ENCODE peak calls at places on chromosomes 6 and 20, in six cellular contexts. One of them, this sample, is unnamed.

GRCh38 chr6:39389372-39389767 is 66.9 kb upstream of the KCNK16 start:
- DNase-seq in stomach: no peak
- DNase-seq in ovary: no peak
- DNase-seq in astrocyte: no peak
- DNase-seq in body of pancreas: no peak
- DNase-seq in Panc1: no peak
- DNase-seq in this sample: no peak

GRCh38 chr6:52534966-52535390 is 41.9 kb downstream of the TRAM2 start:
- DNase-seq in stomach: no peak
- DNase-seq in ovary: no peak
- DNase-seq in astrocyte: no peak
- DNase-seq in body of pancreas: no peak
- DNase-seq in Panc1: no peak
- DNase-seq in this sample: no peak

GRCh38 chr6:146851837-146852236 is 253.1 kb downstream of the ADGB start:
- DNase-seq in stomach: no peak
- DNase-seq in ovary: no peak
- DNase-seq in astrocyte: peak
- DNase-seq in body of pancreas: no peak
- DNase-seq in Panc1: no peak
- DNase-seq in this sample: no peak

GRCh38 chr6:40308533-40309306 is 278.4 kb downstream of the LRFN2 start:
- DNase-seq in stomach: peak
- DNase-seq in ovary: peak
- DNase-seq in astrocyte: peak
- DNase-seq in body of pancreas: peak
- DNase-seq in Panc1: peak
- DNase-seq in this sample: peak

GRCh38 chr20:2767768-2768631 is 32.4 kb downstream of the CPXM1 start:
- DNase-seq in stomach: peak
- DNase-seq in ovary: no peak
- DNase-seq in astrocyte: peak
- DNase-seq in body of pancreas: peak
- DNase-seq in Panc1: no peak
- DNase-seq in this sample: peak

GRCh38 chr20:46060975-46061374 is 28.8 kb downstream of the NCOA5 start:
- DNase-seq in stomach: no peak
- DNase-seq in ovary: no peak
- DNase-seq in astrocyte: no peak
- DNase-seq in body of pancreas: no peak
- DNase-seq in Panc1: no peak
- DNase-seq in this sample: no peak

GRCh38 chr6:3929281-3929798 is 80.2 kb downstream of the FAM50B start:
- DNase-seq in stomach: no peak
- DNase-seq in ovary: peak
- DNase-seq in astrocyte: peak
- DNase-seq in body of pancreas: peak
- DNase-seq in Panc1: no peak
- DNase-seq in this sample: no peak

GRCh38 chr6:43475506-43475905 is 1.9 kb upstream of the TJAP1 start:
- DNase-seq in stomach: no peak
- DNase-seq in ovary: no peak
- DNase-seq in astrocyte: no peak
- DNase-seq in body of pancreas: no peak
- DNase-seq in Panc1: no peak
- DNase-seq in this sample: no peak

GRCh38 chr6:166830185-166830890 is 126.0 kb downstream of the RNASET2 start:
- DNase-seq in stomach: no peak
- DNase-seq in ovary: no peak
- DNase-seq in astrocyte: no peak
- DNase-seq in body of pancreas: no peak
- DNase-seq in Panc1: no peak
- DNase-seq in this sample: no peak

GRCh38 chr20:40868568-40869223 is 159.9 kb upstream of the TOP1 start:
- DNase-seq in stomach: no peak
- DNase-seq in ovary: peak
- DNase-seq in astrocyte: peak
- DNase-seq in body of pancreas: peak
- DNase-seq in Panc1: no peak
- DNase-seq in this sample: no peak

GRCh38 chr6:54846243-54846856 is at the start of gene FAM83B:
- DNase-seq in stomach: peak
- DNase-seq in ovary: no peak
- DNase-seq in astrocyte: no peak
- DNase-seq in body of pancreas: peak
- DNase-seq in Panc1: no peak
- DNase-seq in this sample: peak

GRCh38 chr20:49658508-49658907 is 55.2 kb downstream of the B4GALT5 start:
- DNase-seq in stomach: no peak
- DNase-seq in ovary: no peak
- DNase-seq in astrocyte: no peak
- DNase-seq in body of pancreas: no peak
- DNase-seq in Panc1: no peak
- DNase-seq in this sample: no peak

GRCh38 chr6:42374027-42374669 is 77.6 kb downstream of the TRERF1 start:
- DNase-seq in stomach: no peak
- DNase-seq in ovary: no peak
- DNase-seq in astrocyte: no peak
- DNase-seq in body of pancreas: no peak
- DNase-seq in Panc1: no peak
- DNase-seq in this sample: no peak

GRCh38 chr20:44714701-44715494 is at the start of gene CCN5:
- DNase-seq in stomach: peak
- DNase-seq in ovary: peak
- DNase-seq in astrocyte: peak
- DNase-seq in body of pancreas: peak
- DNase-seq in Panc1: peak
- DNase-seq in this sample: peak

GRCh38 chr20:21322083-21322710 is 19.1 kb downstream of the XRN2 start:
- DNase-seq in stomach: no peak
- DNase-seq in ovary: no peak
- DNase-seq in astrocyte: no peak
- DNase-seq in body of pancreas: no peak
- DNase-seq in Panc1: no peak
- DNase-seq in this sample: no peak

DNA sequence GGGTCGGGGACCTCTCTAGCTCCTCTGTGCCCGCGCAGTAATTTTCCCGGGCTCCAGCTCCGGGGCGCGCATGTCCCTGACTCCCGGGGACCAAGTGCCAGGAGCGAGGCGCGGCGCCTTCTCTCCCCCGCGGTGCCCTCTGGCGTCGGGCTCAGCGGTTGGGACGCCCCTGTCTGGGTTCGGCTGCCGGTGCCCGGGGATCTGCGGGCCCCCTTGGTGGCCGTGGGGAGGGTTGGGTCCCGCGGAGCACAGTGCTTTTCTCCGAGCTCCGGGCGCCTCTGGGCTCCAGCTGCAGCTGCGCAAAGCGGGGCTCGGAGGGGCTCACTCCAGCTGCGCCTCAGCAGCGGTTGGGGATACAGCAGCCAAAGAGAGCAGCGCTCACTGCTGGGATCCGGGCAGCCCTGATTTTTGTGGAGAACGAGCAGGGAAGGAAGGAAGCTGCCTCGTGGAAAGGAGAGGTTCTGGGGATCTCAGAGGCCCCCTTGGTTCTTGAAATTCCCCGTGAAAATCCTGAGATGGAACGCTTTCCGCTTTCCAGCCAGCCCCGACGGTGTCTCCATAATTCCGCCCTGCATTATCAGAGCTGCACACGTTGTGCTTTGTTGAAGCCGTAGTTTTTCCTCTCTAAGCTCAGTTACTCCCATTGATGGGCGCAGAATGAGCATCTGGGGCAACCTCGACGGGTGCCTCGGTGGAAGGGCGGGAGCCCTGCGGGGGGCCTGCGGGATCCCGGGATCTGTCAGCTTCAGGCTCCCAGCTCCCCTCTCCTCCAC is 863 bp downstream of the PPP1R14C start:
- DNase-seq in stomach: no peak
- DNase-seq in ovary: no peak
- DNase-seq in astrocyte: no peak
- DNase-seq in body of pancreas: peak
- DNase-seq in Panc1: no peak
- DNase-seq in this sample: no peak
- TF ChIP-seq CTCF in stomach: no peak
- TF ChIP-seq CTCF in ovary: no peak
- TF ChIP-seq CTCF in astrocyte: no peak
- TF ChIP-seq CTCF in body of pancreas: no peak
- TF ChIP-seq CTCF in Panc1: peak
- TF ChIP-seq CTCF in this sample: no peak

DNA sequence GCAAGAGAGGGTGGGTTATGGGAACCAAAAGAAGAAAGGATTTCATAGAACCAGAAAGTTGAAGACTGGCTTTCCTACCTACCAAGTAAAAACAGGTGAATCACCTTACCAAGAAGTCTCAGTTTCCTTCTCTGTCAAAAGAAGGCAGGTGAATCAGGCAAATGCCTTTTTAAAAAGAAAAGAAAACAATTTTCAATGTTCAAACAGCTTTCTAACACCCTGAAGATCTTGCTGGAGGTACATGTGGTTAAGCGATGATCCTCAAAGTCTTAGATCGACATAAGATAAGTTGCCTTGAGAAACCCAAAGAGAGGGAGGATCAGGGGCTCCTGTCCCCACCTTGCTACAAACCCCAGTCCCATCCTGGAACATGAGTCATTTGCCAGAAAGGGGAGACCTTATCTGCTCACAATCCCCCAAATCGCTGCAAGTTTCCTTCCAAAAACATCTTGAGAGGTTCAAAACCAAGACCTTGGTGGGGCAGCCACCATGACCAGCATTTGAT is 71.6 kb downstream of the NFATC2 start:
- DNase-seq in stomach: no peak
- DNase-seq in ovary: no peak
- DNase-seq in astrocyte: no peak
- DNase-seq in body of pancreas: no peak
- DNase-seq in Panc1: no peak
- DNase-seq in this sample: no peak
- H3K27ac ChIP-seq in stomach: no peak
- H3K27ac ChIP-seq in ovary: no peak
- H3K27ac ChIP-seq in astrocyte: no peak
- H3K27ac ChIP-seq in body of pancreas: no peak
- H3K27ac ChIP-seq in Panc1: no peak
- H3K27ac ChIP-seq in this sample: no peak

GRCh38 chr20:50788868-50789125 is 6.1 kb upstream of the BCAS4 start:
- DNase-seq in stomach: no peak
- DNase-seq in ovary: no peak
- DNase-seq in astrocyte: no peak
- DNase-seq in body of pancreas: no peak
- DNase-seq in Panc1: no peak
- DNase-seq in this sample: no peak

GRCh38 chr20:50788045-50788867 is 6.6 kb upstream of the BCAS4 start:
- DNase-seq in stomach: no peak
- DNase-seq in ovary: peak
- DNase-seq in astrocyte: peak
- DNase-seq in body of pancreas: peak
- DNase-seq in Panc1: peak
- DNase-seq in this sample: peak

GRCh38 chr20:50792708-50793574 is 1.9 kb upstream of the BCAS4 start:
- DNase-seq in stomach: no peak
- DNase-seq in ovary: peak
- DNase-seq in astrocyte: peak
- DNase-seq in body of pancreas: no peak
- DNase-seq in Panc1: no peak
- DNase-seq in this sample: no peak

GRCh38 chr20:50789968-50790650 is 4.8 kb upstream of the BCAS4 start:
- DNase-seq in stomach: no peak
- DNase-seq in ovary: peak
- DNase-seq in astrocyte: no peak
- DNase-seq in body of pancreas: no peak
- DNase-seq in Panc1: no peak
- DNase-seq in this sample: no peak

DNA sequence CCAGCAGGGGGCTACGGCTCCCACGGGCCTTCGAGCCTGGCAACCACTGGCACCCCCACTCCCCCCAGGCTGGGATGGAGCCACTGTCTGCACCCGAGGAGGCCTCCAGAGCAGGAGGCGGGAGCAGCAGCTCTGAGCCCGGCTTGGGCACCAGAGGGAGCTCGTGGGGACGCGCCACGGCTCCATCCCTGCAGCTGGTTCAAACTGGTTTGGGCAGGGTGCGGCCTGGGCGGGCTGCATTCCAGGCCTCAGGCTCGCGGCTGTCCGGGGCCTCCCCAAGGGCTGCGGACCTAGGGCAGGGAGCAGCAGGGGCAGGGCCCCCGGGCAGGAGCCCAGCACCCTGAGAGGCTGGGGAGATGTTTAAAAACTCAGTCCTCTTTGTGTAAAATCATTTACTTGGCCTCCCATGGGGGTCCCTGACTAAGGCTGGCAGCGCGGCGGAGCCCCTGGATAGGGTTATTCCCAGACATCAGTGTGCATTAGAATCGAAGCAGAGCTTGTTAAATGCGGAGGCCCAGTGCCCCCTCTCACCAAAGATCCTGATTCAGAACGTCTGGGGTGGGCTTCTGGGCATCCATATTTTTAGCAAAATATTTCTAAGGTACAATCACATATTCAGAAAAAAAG is 4.1 kb upstream of the BCAS4 start:
- DNase-seq in stomach: peak
- DNase-seq in ovary: peak
- DNase-seq in astrocyte: peak
- DNase-seq in body of pancreas: peak
- DNase-seq in Panc1: peak
- DNase-seq in this sample: peak
- TF ChIP-seq CTCF in stomach: peak
- TF ChIP-seq CTCF in ovary: peak
- TF ChIP-seq CTCF in astrocyte: peak
- TF ChIP-seq CTCF in body of pancreas: peak
- TF ChIP-seq CTCF in Panc1: peak
- TF ChIP-seq CTCF in this sample: peak

GRCh38 chr20:25304025-25304549 is 56.2 kb downstream of the PYGB start:
- DNase-seq in stomach: no peak
- DNase-seq in ovary: no peak
- DNase-seq in astrocyte: no peak
- DNase-seq in body of pancreas: no peak
- DNase-seq in Panc1: no peak
- DNase-seq in this sample: no peak

GRCh38 chr20:25303292-25304024 is 55.6 kb downstream of the PYGB start:
- DNase-seq in stomach: no peak
- DNase-seq in ovary: no peak
- DNase-seq in astrocyte: no peak
- DNase-seq in body of pancreas: no peak
- DNase-seq in Panc1: no peak
- DNase-seq in this sample: no peak

GRCh38 chr20:25301357-25301920 is 53.6 kb downstream of the PYGB start:
- DNase-seq in stomach: no peak
- DNase-seq in ovary: no peak
- DNase-seq in astrocyte: no peak
- DNase-seq in body of pancreas: no peak
- DNase-seq in Panc1: no peak
- DNase-seq in this sample: no peak

GRCh38 chr20:25300496-25301170 is 52.7 kb downstream of the PYGB start:
- DNase-seq in stomach: no peak
- DNase-seq in ovary: no peak
- DNase-seq in astrocyte: peak
- DNase-seq in body of pancreas: no peak
- DNase-seq in Panc1: no peak
- DNase-seq in this sample: no peak

DNA sequence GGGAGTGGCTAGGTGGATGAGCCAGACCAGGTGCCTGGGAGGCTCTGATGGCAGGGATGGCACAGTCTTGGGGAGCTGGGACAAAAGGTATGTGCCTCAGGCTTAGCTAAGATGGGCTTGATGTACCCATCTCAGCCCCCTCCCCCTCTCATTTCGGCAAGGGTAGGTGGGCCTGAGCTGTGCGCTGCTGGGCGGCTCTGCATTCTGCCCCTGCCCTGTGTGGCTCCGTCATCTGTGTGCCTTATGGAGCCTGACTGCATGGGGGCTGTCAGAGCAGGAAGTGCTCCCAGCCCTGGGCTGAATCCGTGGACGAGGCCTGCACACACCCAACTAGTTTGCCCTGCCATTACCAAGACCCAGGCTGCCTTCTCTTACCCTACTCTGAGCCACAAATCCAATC is 54.7 kb downstream of the PYGB start:
- DNase-seq in stomach: no peak
- DNase-seq in ovary: no peak
- DNase-seq in astrocyte: no peak
- DNase-seq in body of pancreas: no peak
- DNase-seq in Panc1: no peak
- DNase-seq in this sample: no peak
- H3K27ac ChIP-seq in stomach: no peak
- H3K27ac ChIP-seq in ovary: no peak
- H3K27ac ChIP-seq in astrocyte: no peak
- H3K27ac ChIP-seq in body of pancreas: no peak
- H3K27ac ChIP-seq in Panc1: peak
- H3K27ac ChIP-seq in this sample: peak

This sample was measured in RWPE1.